ENCODE peak calls at places on chromosomes 6 and 20, in five cellular contexts. One of them, this sample, is unnamed. For H3K9me3, the result is how much of the 10 kb centered on the place peaks cover.

GRCh38 chr6:161018165-161018564 is 26.6 kb downstream of the MAP3K4 start:
- DNase-seq in CD4-positive, alpha-beta memory T cell: no peak
- DNase-seq in K562: no peak
- DNase-seq in hepatocyte: no peak
- DNase-seq in adrenal gland: no peak
- DNase-seq in this sample: no peak

GRCh38 chr20:38214256-38214870 is 46.2 kb downstream of the KIAA1755 start:
- DNase-seq in hepatocyte: no peak
- DNase-seq in K562: no peak
- DNase-seq in CD4-positive, alpha-beta memory T cell: no peak
- DNase-seq in adrenal gland: no peak
- DNase-seq in this sample: no peak

GRCh38 chr6:11609324-11610071 is 71.9 kb downstream of the TMEM170B start:
- DNase-seq in CD4-positive, alpha-beta memory T cell: peak
- DNase-seq in hepatocyte: no peak
- DNase-seq in adrenal gland: peak
- DNase-seq in K562: no peak
- DNase-seq in this sample: peak

GRCh38 chr20:43748274-43748673 is 21.5 kb upstream of the GTSF1L start:
- DNase-seq in hepatocyte: no peak
- DNase-seq in K562: no peak
- DNase-seq in adrenal gland: no peak
- DNase-seq in CD4-positive, alpha-beta memory T cell: no peak
- DNase-seq in this sample: peak

GRCh38 chr20:38889050-38889449 is 37.2 kb upstream of the FAM83D start:
- DNase-seq in hepatocyte: no peak
- DNase-seq in adrenal gland: no peak
- DNase-seq in K562: no peak
- DNase-seq in CD4-positive, alpha-beta memory T cell: no peak
- DNase-seq in this sample: no peak

GRCh38 chr6:116165596-116165995 is 39.7 kb upstream of the COL10A1 start:
- DNase-seq in K562: no peak
- DNase-seq in CD4-positive, alpha-beta memory T cell: no peak
- DNase-seq in hepatocyte: no peak
- DNase-seq in adrenal gland: no peak
- DNase-seq in this sample: no peak

GRCh38 chr20:3106658-3107463 is 22.3 kb upstream of the AVP start:
- DNase-seq in adrenal gland: no peak
- DNase-seq in CD4-positive, alpha-beta memory T cell: no peak
- DNase-seq in hepatocyte: no peak
- DNase-seq in K562: no peak
- DNase-seq in this sample: no peak

GRCh38 chr20:33828326-33828834 is 17.2 kb downstream of the CHMP4B start:
- DNase-seq in hepatocyte: no peak
- DNase-seq in K562: no peak
- DNase-seq in CD4-positive, alpha-beta memory T cell: no peak
- DNase-seq in adrenal gland: no peak
- DNase-seq in this sample: no peak

GRCh38 chr6:32126880-32127279 is 1.2 kb downstream of the ATF6B start:
- DNase-seq in hepatocyte: no peak
- DNase-seq in K562: no peak
- DNase-seq in CD4-positive, alpha-beta memory T cell: no peak
- DNase-seq in adrenal gland: no peak
- DNase-seq in this sample: no peak

GRCh38 chr6:43173496-43174262 is 2.6 kb downstream of the SRF start:
- DNase-seq in K562: no peak
- DNase-seq in CD4-positive, alpha-beta memory T cell: no peak
- DNase-seq in adrenal gland: peak
- DNase-seq in hepatocyte: no peak
- DNase-seq in this sample: no peak

GRCh38 chr6:112956696-112957525 is 609.8 kb downstream of the RFPL4B start:
- DNase-seq in hepatocyte: peak
- DNase-seq in adrenal gland: no peak
- DNase-seq in CD4-positive, alpha-beta memory T cell: no peak
- DNase-seq in K562: peak
- DNase-seq in this sample: peak

GRCh38 chr20:34945315-34946077 is 10.1 kb downstream of the GSS start:
- DNase-seq in CD4-positive, alpha-beta memory T cell: no peak
- DNase-seq in K562: no peak
- DNase-seq in hepatocyte: no peak
- DNase-seq in adrenal gland: no peak
- DNase-seq in this sample: no peak

GRCh38 chr20:20286061-20286460 is 81.8 kb upstream of the INSM1 start:
- DNase-seq in hepatocyte: no peak
- DNase-seq in K562: no peak
- DNase-seq in CD4-positive, alpha-beta memory T cell: no peak
- DNase-seq in adrenal gland: no peak
- DNase-seq in this sample: no peak

GRCh38 chr20:346640-347316 is at the start of gene NRSN2:
- DNase-seq in adrenal gland: peak
- DNase-seq in CD4-positive, alpha-beta memory T cell: no peak
- DNase-seq in hepatocyte: peak
- DNase-seq in K562: peak
- DNase-seq in this sample: peak

GRCh38 chr6:131443514-131443913 is 129.5 kb upstream of the ARG1 start:
- DNase-seq in K562: no peak
- DNase-seq in CD4-positive, alpha-beta memory T cell: no peak
- DNase-seq in hepatocyte: no peak
- DNase-seq in adrenal gland: no peak
- DNase-seq in this sample: no peak

DNA sequence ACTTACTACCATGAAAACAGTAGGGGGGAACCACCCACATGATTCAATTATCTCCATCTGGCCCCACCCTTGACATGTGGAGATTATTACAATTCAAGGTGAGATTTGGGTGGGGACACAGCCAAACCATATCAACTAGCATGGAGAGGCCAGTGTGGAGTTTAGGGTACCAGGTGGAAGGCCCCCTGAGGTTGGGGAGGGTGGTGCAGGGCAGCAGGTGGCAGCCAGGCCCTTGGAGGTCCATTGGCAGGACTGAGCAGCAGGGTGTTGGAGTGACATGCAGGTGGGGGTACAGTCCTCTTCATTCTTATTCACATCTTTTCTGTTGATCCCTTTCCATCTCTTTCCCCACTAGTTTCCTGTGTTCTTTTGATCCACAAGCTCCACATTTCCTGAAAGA is 42.9 kb downstream of the PHACTR3 start:
- DNase-seq in K562: no peak
- DNase-seq in hepatocyte: no peak
- DNase-seq in CD4-positive, alpha-beta memory T cell: no peak
- DNase-seq in adrenal gland: peak
- DNase-seq in this sample: no peak
- H3K9me3 ChIP-seq in K562: under half
- H3K9me3 ChIP-seq in hepatocyte: under half
- H3K9me3 ChIP-seq in CD4-positive, alpha-beta memory T cell: under half
- H3K9me3 ChIP-seq in adrenal gland: under half
- H3K9me3 ChIP-seq in this sample: under half

GRCh38 chr6:122580731-122581130 is 29.5 kb upstream of the PKIB start:
- DNase-seq in adrenal gland: no peak
- DNase-seq in CD4-positive, alpha-beta memory T cell: no peak
- DNase-seq in K562: no peak
- DNase-seq in hepatocyte: no peak
- DNase-seq in this sample: no peak
- H3K9me3 ChIP-seq in adrenal gland: under half
- H3K9me3 ChIP-seq in CD4-positive, alpha-beta memory T cell: under half
- H3K9me3 ChIP-seq in K562: under half
- H3K9me3 ChIP-seq in hepatocyte: under half
- H3K9me3 ChIP-seq in this sample: under half

GRCh38 chr20:10927011-10927583 is 253.3 kb upstream of the JAG1 start:
- DNase-seq in K562: no peak
- DNase-seq in hepatocyte: no peak
- DNase-seq in CD4-positive, alpha-beta memory T cell: no peak
- DNase-seq in adrenal gland: no peak
- DNase-seq in this sample: no peak
- H3K9me3 ChIP-seq in K562: under half
- H3K9me3 ChIP-seq in hepatocyte: under half
- H3K9me3 ChIP-seq in CD4-positive, alpha-beta memory T cell: under half
- H3K9me3 ChIP-seq in adrenal gland: under half
- H3K9me3 ChIP-seq in this sample: under half

DNA sequence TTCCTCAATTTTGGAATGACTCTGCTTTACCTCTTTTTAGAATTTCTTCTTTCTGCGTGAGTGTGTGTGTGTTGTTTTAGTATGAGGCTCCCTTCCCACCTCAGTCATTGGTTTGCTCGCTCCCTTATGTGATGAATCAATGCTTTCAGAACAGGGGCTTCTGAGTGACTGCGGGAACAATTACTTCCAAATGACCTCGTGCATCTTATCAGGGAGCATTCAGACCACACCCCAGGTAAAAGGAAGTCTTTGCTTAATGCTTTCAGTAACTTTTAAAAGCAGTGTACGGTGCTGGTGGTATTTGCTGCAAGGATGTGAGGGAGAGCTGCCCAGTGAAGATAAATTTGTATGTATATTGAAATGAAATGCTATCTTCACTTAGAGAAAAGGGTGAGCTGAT is at the start of gene MLIP:
- DNase-seq in adrenal gland: no peak
- DNase-seq in CD4-positive, alpha-beta memory T cell: no peak
- DNase-seq in hepatocyte: no peak
- DNase-seq in K562: no peak
- DNase-seq in this sample: no peak
- H3K9me3 ChIP-seq in adrenal gland: under half
- H3K9me3 ChIP-seq in CD4-positive, alpha-beta memory T cell: under half
- H3K9me3 ChIP-seq in hepatocyte: under half
- H3K9me3 ChIP-seq in K562: under half
- H3K9me3 ChIP-seq in this sample: under half

DNA sequence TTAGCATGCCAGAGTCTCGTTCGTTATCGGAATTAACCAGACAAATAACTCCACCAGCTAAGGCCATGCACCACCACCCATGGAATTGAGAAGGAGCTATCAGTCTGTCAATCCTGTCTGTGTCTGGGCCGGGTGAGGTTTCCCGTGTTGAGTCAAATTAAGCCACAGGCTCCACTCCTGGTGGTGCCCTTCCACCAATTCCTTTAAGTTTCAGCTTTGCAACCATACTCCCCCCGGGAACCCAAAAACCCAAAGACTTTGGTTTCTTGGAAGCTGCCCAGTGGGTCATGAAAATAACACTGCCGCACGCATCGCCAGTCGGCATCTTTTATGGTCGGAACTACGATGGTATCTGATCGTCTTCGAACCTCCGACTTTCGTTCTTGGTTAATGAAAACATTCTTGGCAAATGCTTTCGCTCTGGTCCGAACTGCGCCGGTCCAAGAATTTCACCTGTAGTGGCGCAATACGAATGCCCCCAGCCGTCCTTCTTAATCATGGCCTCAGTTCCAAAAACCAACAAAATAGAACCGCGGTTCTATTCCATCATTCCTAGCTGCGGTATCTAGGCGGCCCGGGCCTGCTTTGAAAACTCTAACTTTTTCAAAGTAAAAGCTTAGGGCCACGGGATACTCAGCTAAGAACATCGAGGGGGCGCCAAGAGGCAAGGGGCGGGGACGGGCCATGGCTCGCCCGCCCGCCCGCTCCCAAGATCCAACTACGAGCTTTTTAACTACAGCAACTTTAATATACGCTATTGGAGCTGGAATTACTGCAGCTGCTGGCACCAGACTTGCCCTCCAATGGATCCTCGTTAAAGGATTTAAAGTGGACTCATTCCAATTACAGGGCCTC is 1958.5 kb upstream of the DEFB115 start:
- DNase-seq in hepatocyte: no peak
- DNase-seq in K562: no peak
- DNase-seq in adrenal gland: no peak
- DNase-seq in CD4-positive, alpha-beta memory T cell: no peak
- DNase-seq in this sample: no peak
- H3K9me3 ChIP-seq in hepatocyte: under half
- H3K9me3 ChIP-seq in K562: under half
- H3K9me3 ChIP-seq in adrenal gland: under half
- H3K9me3 ChIP-seq in CD4-positive, alpha-beta memory T cell: under half
- H3K9me3 ChIP-seq in this sample: under half

DNA sequence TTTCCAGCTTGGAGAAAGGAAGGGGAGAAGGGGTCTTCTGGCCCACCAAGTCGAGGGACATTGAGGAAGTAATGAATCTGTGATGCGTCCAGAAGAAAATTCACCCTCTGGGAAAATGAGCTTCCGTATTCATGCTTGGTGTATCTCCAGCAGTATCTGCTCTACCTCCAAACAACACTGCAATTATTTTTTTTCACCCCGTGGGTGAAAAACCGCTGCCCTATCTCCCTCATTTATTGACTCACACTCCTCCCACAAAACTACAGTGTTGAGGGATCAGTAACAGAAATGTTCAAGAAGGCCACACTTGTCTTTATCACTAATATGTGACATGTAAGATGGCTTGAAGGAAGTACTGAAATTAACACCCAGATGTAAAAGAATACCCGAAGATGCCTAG is 4.8 kb upstream of the TBX18 start:
- DNase-seq in K562: no peak
- DNase-seq in adrenal gland: no peak
- DNase-seq in CD4-positive, alpha-beta memory T cell: no peak
- DNase-seq in hepatocyte: no peak
- DNase-seq in this sample: no peak
- H3K9me3 ChIP-seq in K562: under half
- H3K9me3 ChIP-seq in adrenal gland: under half
- H3K9me3 ChIP-seq in CD4-positive, alpha-beta memory T cell: under half
- H3K9me3 ChIP-seq in hepatocyte: under half
- H3K9me3 ChIP-seq in this sample: under half

DNA sequence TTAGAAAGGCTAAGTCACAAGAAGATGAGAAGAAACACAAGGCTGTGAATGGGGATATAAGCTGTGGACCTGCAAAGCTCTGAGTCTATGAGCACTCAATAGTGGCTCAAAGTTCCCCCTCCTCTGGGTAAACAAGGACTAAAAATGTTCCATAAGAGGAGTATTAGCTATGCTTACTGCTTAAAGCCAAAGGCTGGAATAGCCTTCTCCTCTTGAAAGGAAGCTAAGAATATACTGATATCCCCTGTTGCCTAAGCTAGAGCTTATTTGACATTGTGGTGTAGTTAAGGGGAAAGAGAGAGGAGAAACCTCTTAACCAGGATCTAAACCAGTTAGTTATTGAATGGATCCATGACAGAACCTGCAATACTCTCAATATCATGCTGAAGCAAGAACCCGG is 45.8 kb downstream of the NOL7 start:
- DNase-seq in CD4-positive, alpha-beta memory T cell: no peak
- DNase-seq in hepatocyte: no peak
- DNase-seq in K562: no peak
- DNase-seq in adrenal gland: no peak
- DNase-seq in this sample: no peak
- H3K9me3 ChIP-seq in CD4-positive, alpha-beta memory T cell: under half
- H3K9me3 ChIP-seq in hepatocyte: under half
- H3K9me3 ChIP-seq in K562: under half
- H3K9me3 ChIP-seq in adrenal gland: under half
- H3K9me3 ChIP-seq in this sample: under half

GRCh38 chr6:124055986-124056385 is 252.3 kb downstream of the NKAIN2 start:
- DNase-seq in CD4-positive, alpha-beta memory T cell: no peak
- DNase-seq in hepatocyte: no peak
- DNase-seq in K562: no peak
- DNase-seq in adrenal gland: no peak
- DNase-seq in this sample: no peak
- H3K9me3 ChIP-seq in CD4-positive, alpha-beta memory T cell: under half
- H3K9me3 ChIP-seq in hepatocyte: under half
- H3K9me3 ChIP-seq in K562: under half
- H3K9me3 ChIP-seq in adrenal gland: under half
- H3K9me3 ChIP-seq in this sample: under half

DNA sequence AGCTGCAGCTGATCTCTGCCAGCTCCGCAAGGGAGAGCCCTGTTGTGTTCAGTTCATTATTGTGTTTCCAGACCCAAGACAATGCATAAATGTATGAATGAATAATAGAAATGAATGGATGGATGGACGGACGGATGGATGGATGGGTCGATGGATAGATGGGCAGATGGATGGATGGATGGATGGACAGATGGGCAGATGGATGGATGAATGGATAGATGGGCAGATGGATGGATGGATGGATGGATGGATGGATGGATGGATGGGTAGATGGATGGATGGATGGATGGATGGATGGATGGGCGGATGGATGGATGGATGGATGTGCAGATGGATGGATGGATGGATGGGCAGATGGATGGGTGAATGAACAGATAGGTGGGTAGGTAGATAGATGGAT is 16.7 kb upstream of the LSM14B start:
- DNase-seq in CD4-positive, alpha-beta memory T cell: no peak
- DNase-seq in adrenal gland: no peak
- DNase-seq in hepatocyte: no peak
- DNase-seq in K562: no peak
- DNase-seq in this sample: no peak
- H3K9me3 ChIP-seq in CD4-positive, alpha-beta memory T cell: under half
- H3K9me3 ChIP-seq in adrenal gland: under half
- H3K9me3 ChIP-seq in hepatocyte: under half
- H3K9me3 ChIP-seq in K562: under half
- H3K9me3 ChIP-seq in this sample: under half

This sample was measured in adipocyte.